ENCODE peak calls at places on chromosomes 5 and 9, in four cellular contexts. One of them, this sample, is unnamed. For H3K27me3, the result is how much of the 10 kb centered on the place peaks cover.

GRCh38 chr5:5880364-5880763 is 457.9 kb downstream of the ICE1 start:
- DNase-seq in lung: no peak
- DNase-seq in ovary: no peak
- DNase-seq in fibroblast of lung: no peak
- DNase-seq in this sample: no peak

GRCh38 chr5:27026059-27026458 is 12.3 kb downstream of the CDH9 start:
- DNase-seq in lung: no peak
- DNase-seq in ovary: no peak
- DNase-seq in fibroblast of lung: no peak
- DNase-seq in this sample: no peak

GRCh38 chr9:133561976-133562554 is 27.6 kb downstream of the ADAMTSL2 start:
- DNase-seq in lung: no peak
- DNase-seq in ovary: no peak
- DNase-seq in fibroblast of lung: no peak
- DNase-seq in this sample: no peak

GRCh38 chr5:110807174-110807573 is 68.4 kb downstream of the SLC25A46 start:
- DNase-seq in lung: no peak
- DNase-seq in ovary: peak
- DNase-seq in fibroblast of lung: no peak
- DNase-seq in this sample: no peak

GRCh38 chr5:91141642-91142041 is 241.5 kb downstream of the ARRDC3 start:
- DNase-seq in lung: no peak
- DNase-seq in ovary: no peak
- DNase-seq in fibroblast of lung: no peak
- DNase-seq in this sample: no peak

GRCh38 chr9:133873006-133873780 is 118.9 kb downstream of the VAV2 start:
- DNase-seq in lung: no peak
- DNase-seq in ovary: no peak
- DNase-seq in fibroblast of lung: peak
- DNase-seq in this sample: no peak

GRCh38 chr5:43401827-43402226 is 10.4 kb downstream of the CCL28 start:
- DNase-seq in lung: no peak
- DNase-seq in ovary: no peak
- DNase-seq in fibroblast of lung: no peak
- DNase-seq in this sample: no peak

GRCh38 chr5:55551298-55551846 is 16.6 kb upstream of the PLPP1 start:
- DNase-seq in lung: no peak
- DNase-seq in ovary: no peak
- DNase-seq in fibroblast of lung: no peak
- DNase-seq in this sample: no peak

GRCh38 chr5:150422075-150422474 is 9.4 kb upstream of the CD74 start:
- DNase-seq in lung: no peak
- DNase-seq in ovary: no peak
- DNase-seq in fibroblast of lung: no peak
- DNase-seq in this sample: no peak

GRCh38 chr5:1494780-1495524 is 28.8 kb downstream of the LPCAT1 start:
- DNase-seq in lung: no peak
- DNase-seq in ovary: no peak
- DNase-seq in fibroblast of lung: no peak
- DNase-seq in this sample: no peak

GRCh38 chr5:1824109-1824821 is 23.1 kb downstream of the NDUFS6 start:
- DNase-seq in lung: no peak
- DNase-seq in ovary: no peak
- DNase-seq in fibroblast of lung: no peak
- DNase-seq in this sample: no peak

GRCh38 chr9:108443741-108444140 is 412.0 kb downstream of the ACTL7B start:
- DNase-seq in lung: no peak
- DNase-seq in ovary: no peak
- DNase-seq in fibroblast of lung: peak
- DNase-seq in this sample: no peak

GRCh38 chr5:80216753-80217596 is 38.9 kb downstream of the SERINC5 start:
- DNase-seq in lung: peak
- DNase-seq in ovary: no peak
- DNase-seq in fibroblast of lung: peak
- DNase-seq in this sample: no peak

GRCh38 chr5:153542536-153542935 is 52.1 kb downstream of the GRIA1 start:
- DNase-seq in lung: no peak
- DNase-seq in ovary: no peak
- DNase-seq in fibroblast of lung: peak
- DNase-seq in this sample: no peak

GRCh38 chr5:142170254-142170953 is 61.8 kb downstream of the NDFIP1 start:
- DNase-seq in lung: no peak
- DNase-seq in ovary: no peak
- DNase-seq in fibroblast of lung: no peak
- DNase-seq in this sample: no peak

GRCh38 chr5:98963019-98963418 is 34.2 kb upstream of the CHD1 start:
- DNase-seq in lung: no peak
- DNase-seq in ovary: no peak
- DNase-seq in fibroblast of lung: no peak
- DNase-seq in this sample: no peak

GRCh38 chr9:37925786-37926736 is 22.1 kb upstream of the SLC25A51 start:
- DNase-seq in lung: no peak
- DNase-seq in ovary: no peak
- DNase-seq in fibroblast of lung: peak
- DNase-seq in this sample: no peak

GRCh38 chr9:101232405-101232977 is 152.3 kb downstream of the BAAT start:
- DNase-seq in lung: no peak
- DNase-seq in ovary: no peak
- DNase-seq in fibroblast of lung: no peak
- DNase-seq in this sample: no peak

GRCh38 chr5:42600441-42600840 is 156.2 kb upstream of the CCDC152 start:
- DNase-seq in lung: no peak
- DNase-seq in ovary: no peak
- DNase-seq in fibroblast of lung: no peak
- DNase-seq in this sample: no peak

GRCh38 chr5:169980418-169981053 is at the start of gene INSYN2B:
- DNase-seq in lung: peak
- DNase-seq in ovary: peak
- DNase-seq in fibroblast of lung: peak
- DNase-seq in this sample: peak

GRCh38 chr9:91245432-91246313 is 116.0 kb downstream of the AUH start:
- DNase-seq in lung: no peak
- DNase-seq in ovary: no peak
- DNase-seq in fibroblast of lung: peak
- DNase-seq in this sample: no peak

GRCh38 chr5:96093890-96094381 is 132.3 kb upstream of the ELL2 start:
- DNase-seq in lung: no peak
- DNase-seq in ovary: no peak
- DNase-seq in fibroblast of lung: no peak
- DNase-seq in this sample: peak

GRCh38 chr9:5838884-5839571 is 6.1 kb upstream of the ERMP1 start:
- DNase-seq in lung: peak
- DNase-seq in ovary: no peak
- DNase-seq in fibroblast of lung: peak
- DNase-seq in this sample: peak

GRCh38 chr5:34660444-34660843 is 4.3 kb downstream of the RAI14 start:
- DNase-seq in lung: no peak
- DNase-seq in ovary: no peak
- DNase-seq in fibroblast of lung: peak
- DNase-seq in this sample: peak

GRCh38 chr9:78314953-78315870 is 18.3 kb downstream of the PSAT1 start:
- DNase-seq in lung: no peak
- DNase-seq in ovary: no peak
- DNase-seq in fibroblast of lung: peak
- DNase-seq in this sample: no peak

GRCh38 chr9:8734760-8735159 is 935.2 kb upstream of the DMAC1 start:
- DNase-seq in lung: no peak
- DNase-seq in ovary: no peak
- DNase-seq in fibroblast of lung: peak
- DNase-seq in this sample: no peak

GRCh38 chr5:151718168-151718567 is 31.5 kb upstream of the SPARC start:
- DNase-seq in lung: no peak
- DNase-seq in ovary: no peak
- DNase-seq in fibroblast of lung: peak
- DNase-seq in this sample: no peak

GRCh38 chr5:73757421-73757820 is 131.4 kb downstream of the ARHGEF28 start:
- DNase-seq in lung: no peak
- DNase-seq in ovary: no peak
- DNase-seq in fibroblast of lung: no peak
- DNase-seq in this sample: no peak

GRCh38 chr5:1525624-1525985 is 1.8 kb upstream of the LPCAT1 start:
- DNase-seq in lung: no peak
- DNase-seq in ovary: no peak
- DNase-seq in fibroblast of lung: no peak
- DNase-seq in this sample: no peak

GRCh38 chr9:33125871-33126822 is 41.0 kb downstream of the B4GALT1 start:
- DNase-seq in lung: no peak
- DNase-seq in ovary: no peak
- DNase-seq in fibroblast of lung: peak
- DNase-seq in this sample: no peak

DNA sequence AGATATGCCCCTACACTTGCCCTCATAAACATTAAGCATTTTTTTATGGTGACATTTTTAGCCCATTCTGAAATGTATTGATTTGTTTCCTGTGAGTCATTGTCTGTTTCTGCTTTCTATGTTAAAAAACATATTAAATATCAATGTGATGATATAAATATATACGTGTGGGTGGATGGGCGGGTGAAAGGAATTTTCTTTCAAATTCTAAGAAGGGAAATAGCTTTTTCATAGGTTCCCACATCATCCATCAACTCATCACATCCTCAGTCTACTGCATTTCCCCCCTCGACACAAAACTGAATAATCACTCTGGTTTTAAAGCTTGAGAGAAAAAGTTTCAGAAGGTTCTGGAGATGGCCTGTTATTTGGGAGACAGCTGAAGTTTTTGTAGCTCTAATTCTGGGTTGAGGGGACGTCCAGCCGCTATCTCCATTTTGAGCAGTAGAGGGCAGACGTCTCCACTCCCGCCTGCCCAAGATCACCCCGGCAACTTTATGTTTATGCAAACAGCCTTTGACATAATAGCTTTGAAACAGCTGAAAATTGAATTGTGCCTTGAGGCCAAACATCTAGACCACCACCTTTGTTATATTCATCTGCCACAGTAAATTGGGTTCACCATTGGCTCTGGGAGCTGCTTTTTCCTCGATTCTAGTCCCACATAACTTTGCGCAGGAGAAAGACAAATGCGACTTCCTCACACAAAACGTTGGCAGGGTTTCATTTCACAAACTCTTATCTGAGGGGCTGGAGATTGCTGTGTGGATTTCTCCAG is 216.2 kb upstream of the CLINT1 start:
- DNase-seq in lung: peak
- DNase-seq in ovary: peak
- DNase-seq in fibroblast of lung: peak
- DNase-seq in this sample: peak
- H3K4me3 ChIP-seq in lung: no peak
- H3K4me3 ChIP-seq in ovary: peak
- H3K4me3 ChIP-seq in fibroblast of lung: no peak
- H3K4me3 ChIP-seq in this sample: no peak

DNA sequence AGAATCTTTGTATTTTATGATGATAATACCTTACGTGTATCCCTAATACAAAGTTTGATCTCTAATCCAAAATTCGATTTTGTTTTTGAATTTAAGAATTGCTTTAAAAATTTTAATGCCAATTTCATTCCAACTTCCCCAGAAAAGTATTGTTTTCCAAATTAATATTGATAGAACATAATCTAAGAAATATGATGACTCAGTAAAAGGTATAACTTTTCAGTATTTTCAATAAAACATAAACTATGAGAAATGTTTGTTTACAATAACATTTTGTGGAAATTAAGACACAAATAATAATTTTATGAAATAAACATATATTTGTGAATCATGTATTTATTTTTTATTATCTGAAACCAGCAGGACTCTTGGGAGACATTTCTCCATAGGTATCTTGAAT is 931.6 kb downstream of the EFNA5 start:
- DNase-seq in lung: no peak
- DNase-seq in ovary: no peak
- DNase-seq in fibroblast of lung: no peak
- DNase-seq in this sample: no peak
- TF ChIP-seq CTCF in lung: no peak
- TF ChIP-seq CTCF in ovary: no peak
- TF ChIP-seq CTCF in fibroblast of lung: no peak
- TF ChIP-seq CTCF in this sample: no peak

DNA sequence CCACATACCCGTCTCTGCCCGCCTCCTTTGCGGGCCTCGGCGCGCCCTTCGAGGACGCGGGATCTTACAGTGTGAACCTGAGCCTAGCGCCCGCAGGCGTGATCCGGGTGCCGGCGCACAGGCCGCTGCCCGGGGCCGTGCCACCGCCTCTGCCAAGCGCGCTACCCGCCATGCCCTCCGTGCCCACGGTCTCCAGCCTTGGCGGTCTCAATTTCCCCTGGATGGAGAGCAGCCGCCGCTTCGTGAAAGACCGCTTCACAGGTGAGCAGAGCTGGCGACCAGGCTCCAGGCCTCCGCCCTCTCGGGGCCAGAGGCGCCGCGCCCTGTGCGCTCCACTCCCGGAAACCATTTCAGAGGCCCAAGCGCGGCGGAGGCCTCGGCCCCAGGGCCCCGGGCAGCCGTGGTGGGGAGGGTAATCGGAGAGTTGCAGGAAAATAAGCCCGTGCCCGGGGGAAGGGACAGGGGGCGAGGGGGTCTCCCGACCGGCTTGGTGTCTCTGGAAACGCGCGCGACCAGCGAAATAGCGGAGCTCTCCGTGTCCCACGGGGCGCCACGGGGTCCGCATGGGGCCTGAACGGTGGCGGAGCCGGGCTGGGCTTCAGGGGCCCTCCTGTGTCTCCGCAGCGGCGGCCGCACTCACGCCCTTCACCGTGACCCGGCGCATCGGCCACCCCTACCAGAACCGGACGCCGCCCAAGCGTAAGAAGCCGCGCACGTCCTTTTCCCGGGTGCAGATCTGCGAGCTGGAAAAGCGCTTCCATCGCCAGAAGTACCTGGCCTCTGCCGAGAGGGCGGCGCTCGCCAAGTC is 682 bp downstream of the TLX3 start:
- DNase-seq in lung: no peak
- DNase-seq in ovary: no peak
- DNase-seq in fibroblast of lung: no peak
- DNase-seq in this sample: no peak
- H3K27me3 ChIP-seq in lung: under half
- H3K27me3 ChIP-seq in ovary: under half
- H3K27me3 ChIP-seq in fibroblast of lung: half or more
- H3K27me3 ChIP-seq in this sample: half or more

DNA sequence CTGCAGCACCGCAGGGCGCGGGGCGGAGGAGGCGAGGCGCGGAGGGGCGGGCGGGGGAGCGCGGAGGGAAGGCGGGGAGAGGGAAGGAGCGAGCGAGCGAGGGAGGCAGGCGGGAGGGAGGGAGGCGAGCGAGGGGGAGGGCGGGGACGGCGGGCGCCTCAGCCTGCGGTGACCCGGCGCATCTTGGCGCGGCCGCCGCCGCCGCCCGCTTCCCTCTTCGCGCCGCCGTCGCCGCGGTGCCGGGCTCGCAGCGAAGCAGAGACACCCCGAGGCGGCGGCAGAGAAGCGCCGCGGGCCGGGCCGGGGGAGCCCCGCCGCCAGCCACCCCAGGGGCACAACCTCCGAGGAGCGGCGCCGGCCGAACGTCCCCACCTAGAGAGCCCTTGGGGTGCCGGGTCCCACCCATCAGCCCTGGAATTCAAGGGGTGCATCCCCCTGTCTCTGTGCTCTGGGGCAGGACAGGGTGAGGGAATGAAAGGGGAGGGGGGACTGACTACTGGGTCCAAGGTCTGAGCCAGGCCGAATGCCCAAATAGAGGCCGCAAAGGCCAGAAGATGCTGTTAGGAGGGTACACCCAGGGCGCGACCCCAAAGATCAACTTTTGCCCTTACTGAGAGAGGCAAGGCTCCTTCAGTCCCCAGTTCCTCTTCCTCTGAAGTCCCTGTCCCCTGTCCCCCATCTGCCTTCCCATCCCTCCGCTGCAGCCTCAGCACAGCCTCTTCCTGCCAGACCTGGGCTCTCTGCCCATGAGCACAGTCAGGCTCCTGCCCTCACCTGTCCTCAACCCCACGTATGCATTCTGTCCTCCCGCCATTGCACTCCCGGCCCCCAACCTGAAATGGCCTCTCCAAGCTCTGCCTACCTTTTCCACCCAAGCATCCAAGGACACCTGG is at the start of gene ADAMTS2:
- DNase-seq in lung: peak
- DNase-seq in ovary: peak
- DNase-seq in fibroblast of lung: no peak
- DNase-seq in this sample: no peak
- H3K4me3 ChIP-seq in lung: peak
- H3K4me3 ChIP-seq in ovary: peak
- H3K4me3 ChIP-seq in fibroblast of lung: peak
- H3K4me3 ChIP-seq in this sample: peak

This sample was measured in kidney epithelial cell.